ENCODE peak calls at places on chromosomes 1 and 21, in ten cellular contexts. F, U, O, Y, A, K, E, I, X and T are unnamed samples.
A peak's percentile ranks its signal among the peaks of the same experiment; 100 is the strongest.

GRCh38 chr21:26794597-26795397 is 50.4 kb downstream of the ADAMTS1 start:
- DNase-seq in I (no peak), E (no peak), Y (no peak), A (no peak), K (no peak), F (no peak), U (no peak), O (peak; percentile 51), X (no peak), T (no peak)

GRCh38 chr1:48493970-48494769 is 22.2 kb upstream of the SPATA6 start:
- DNase-seq in Y (no peak), O (peak; percentile 95), K (no peak), F (no peak), X (peak; percentile 91), E (peak; percentile 60), I (no peak), U (no peak), A (peak; percentile 94), T (peak; percentile 85)

GRCh38 chr1:10295471-10296085 is 85.2 kb downstream of the KIF1B start:
- DNase-seq in O (no peak), U (no peak), F (no peak), K (no peak), X (no peak), I (no peak), A (no peak), E (no peak), Y (no peak), T (no peak)

GRCh38 chr1:182206628-182207239 is 145.2 kb upstream of the ZNF648 start:
- DNase-seq in A (no peak), F (no peak), X (no peak), U (no peak), Y (no peak), I (peak; percentile 83), O (peak; percentile 46), E (no peak), K (no peak), T (no peak)

GRCh38 chr1:109091196-109092193 is 931 bp downstream of the TMEM167B start:
- DNase-seq in I (no peak), X (no peak), Y (no peak), A (peak; percentile 54), F (no peak), U (peak; percentile 57), O (no peak), E (peak; percentile 82), K (no peak), T (no peak)

GRCh38 chr1:218164111-218164929 is 120.8 kb upstream of the RRP15 start:
- DNase-seq in A (peak; percentile 25), K (no peak), X (no peak), U (peak; percentile 34), O (peak; percentile 38), E (peak; percentile 29), F (peak; percentile 43), Y (no peak), I (no peak), T (peak; percentile 19)

GRCh38 chr1:67355745-67356424 is 48.2 kb downstream of the IL12RB2 start:
- DNase-seq in K (no peak), U (no peak), E (peak; percentile 94), X (peak; percentile 82), I (no peak), Y (no peak), F (no peak), A (peak; percentile 50), O (peak; percentile 21), T (peak; percentile 98)

GRCh38 chr1:47761974-47762373 is 235.2 kb downstream of the TRABD2B start:
- DNase-seq in E (no peak), U (no peak), X (no peak), I (no peak), A (no peak), Y (no peak), F (no peak), O (no peak), K (no peak), T (no peak)

GRCh38 chr21:46067505-46068201 is 30.3 kb upstream of the COL6A2 start:
- DNase-seq in U (no peak), I (no peak), X (no peak), F (no peak), O (no peak), Y (no peak), A (no peak), E (no peak), K (no peak), T (no peak)

GRCh38 chr1:110148961-110149360 is 1.3 kb upstream of the SLC6A17 start:
- DNase-seq in I (no peak), Y (no peak), X (no peak), E (peak; percentile 29), U (no peak), O (no peak), K (no peak), F (no peak), A (peak; percentile 13), T (peak; percentile 23)

DNA sequence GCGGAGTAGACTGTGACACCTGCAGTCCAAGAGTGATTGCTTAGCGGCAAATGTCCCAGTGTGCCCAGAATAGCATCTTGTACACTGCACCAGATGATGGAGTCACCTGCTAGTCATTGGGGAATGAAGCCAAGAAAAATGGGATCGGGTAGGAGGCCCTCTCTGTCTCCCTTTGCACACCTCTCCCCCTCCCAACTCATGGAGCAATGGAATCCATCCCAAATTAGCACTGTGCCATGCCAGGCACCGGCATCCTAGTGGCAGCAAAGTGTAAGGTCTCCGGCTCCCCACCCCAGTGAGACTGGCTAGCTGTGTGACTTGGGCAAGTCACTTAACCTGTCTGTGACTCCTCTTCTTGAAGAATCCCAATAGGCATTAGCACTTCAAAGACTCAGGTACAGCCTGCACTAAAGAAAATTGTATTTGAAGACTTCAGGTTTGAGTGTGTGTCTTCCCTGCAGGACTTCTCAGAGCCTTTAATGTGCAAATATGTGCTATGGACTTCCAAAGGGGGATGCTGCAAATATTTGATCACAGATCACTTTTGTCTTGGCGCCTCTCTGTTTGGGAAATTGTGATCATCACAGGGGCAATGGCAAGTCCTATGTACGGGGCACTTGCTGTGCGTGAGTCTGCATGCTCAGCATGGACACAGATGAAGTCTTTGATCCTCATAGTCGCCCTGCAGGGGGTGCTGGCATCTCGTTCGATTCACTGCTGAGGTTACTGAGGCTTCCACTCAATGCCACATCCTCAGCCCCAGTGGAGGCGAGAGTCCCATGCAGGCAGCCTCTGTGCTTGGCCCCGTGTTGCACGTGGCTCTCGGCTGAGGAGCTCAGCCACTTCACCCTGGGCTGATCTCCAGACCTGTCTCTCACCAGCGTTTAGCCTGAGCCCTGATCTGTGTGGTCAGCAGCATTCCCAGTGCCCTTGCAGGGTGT is 272.9 kb upstream of the C1orf174 start:
- DNase-seq in A (no peak), U (peak; percentile 6), O (no peak), E (no peak), X (no peak), F (no peak), I (no peak), Y (no peak), K (no peak), T (no peak)
- TF ChIP-seq CTCF in A (no peak), U (no peak), O (no peak), E (no peak), X (no peak), F (peak; percentile 31), I (no peak), Y (no peak), K (no peak), T (no peak)

GRCh38 chr1:193338194-193338593 is 151.8 kb upstream of the B3GALT2 start:
- DNase-seq in A (peak; percentile 64), X (peak; percentile 10), I (no peak), U (peak; percentile 66), Y (no peak), O (peak; percentile 31), F (no peak), K (no peak), E (peak; percentile 54), T (no peak)
- TF ChIP-seq CTCF in A (peak; percentile 8), X (peak; percentile 35), I (no peak), U (peak; percentile 20), Y (no peak), O (peak; percentile 17), F (no peak), K (peak; percentile 11), E (no peak), T (peak; percentile 63)

GRCh38 chr1:210700083-210700482 is 371.4 kb downstream of the HHAT start:
- DNase-seq in U (no peak), Y (no peak), K (no peak), E (no peak), X (no peak), A (no peak), I (no peak), F (no peak), O (no peak), T (no peak)

GRCh38 chr1:210695041-210695440 is 366.3 kb downstream of the HHAT start:
- DNase-seq in F (no peak), O (no peak), K (no peak), X (no peak), U (no peak), A (no peak), I (no peak), E (no peak), Y (no peak), T (no peak)

GRCh38 chr1:210698661-210699060 is 370.0 kb downstream of the HHAT start:
- DNase-seq in U (no peak), Y (no peak), E (no peak), F (no peak), O (no peak), I (no peak), A (no peak), K (no peak), X (no peak), T (no peak)

GRCh38 chr1:210696709-210697108 is 368.0 kb downstream of the HHAT start:
- DNase-seq in X (no peak), I (no peak), Y (no peak), K (no peak), U (peak; percentile 75), E (no peak), A (no peak), F (no peak), O (no peak), T (no peak)

DNA sequence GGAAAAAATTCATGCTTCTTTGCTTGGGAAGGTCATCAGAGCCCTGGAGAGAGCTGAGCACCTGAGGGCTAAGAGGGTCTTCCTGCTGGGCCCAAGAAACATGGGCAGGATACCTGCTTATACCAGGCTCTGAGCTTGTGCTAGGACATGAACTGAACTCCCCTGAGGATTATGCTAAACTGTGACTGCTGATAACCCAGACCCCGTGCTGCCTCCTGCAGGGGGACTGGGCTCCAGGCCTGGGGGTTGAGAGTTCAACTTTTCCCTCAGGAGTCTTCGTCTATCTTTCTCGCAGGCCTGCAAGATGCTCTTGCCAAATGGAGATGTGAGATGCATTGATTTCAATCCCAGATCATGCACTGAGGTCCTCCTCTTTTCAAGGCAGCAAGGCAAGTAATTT is 368.5 kb downstream of the HHAT start:
- DNase-seq in X (no peak), E (no peak), K (no peak), A (no peak), I (no peak), F (no peak), Y (no peak), U (no peak), O (no peak), T (no peak)
- TF ChIP-seq CTCF in X (no peak), E (no peak), K (no peak), A (no peak), I (no peak), F (peak; percentile 16), Y (no peak), U (no peak), O (no peak), T (no peak)

DNA sequence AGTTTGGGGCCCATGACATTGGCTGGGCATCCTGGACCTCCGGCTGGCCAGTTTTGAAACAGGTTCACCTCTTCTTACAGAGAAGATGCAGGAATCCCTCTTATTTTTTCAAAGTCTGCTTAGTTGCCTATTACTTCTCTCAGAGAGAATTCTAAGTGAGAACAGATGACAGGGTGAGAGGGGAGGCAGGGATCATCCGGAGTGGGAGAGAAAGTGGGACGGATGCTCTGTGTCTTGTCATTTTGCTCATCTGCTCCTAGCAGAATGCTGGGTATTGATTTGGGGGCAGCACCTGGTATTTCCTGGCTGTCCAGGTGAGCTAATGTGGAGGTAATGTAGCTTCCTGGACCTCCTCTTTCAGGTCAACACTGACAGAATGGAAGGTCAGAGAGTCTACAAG is 32.4 kb downstream of the GNG4 start:
- DNase-seq in I (no peak), Y (no peak), O (no peak), X (no peak), E (no peak), A (no peak), F (no peak), U (no peak), K (no peak), T (no peak)
- TF ChIP-seq CTCF in I (no peak), Y (no peak), O (no peak), X (no peak), E (no peak), A (no peak), F (no peak), U (no peak), K (no peak), T (no peak)